ENCODE peak calls at places on chromosomes 1 and 21, in nine cellular contexts. F is NCI-H1105; G is H4; P is CD8-positive, alpha-beta T cell; Y is NCI-H774; N is T follicular helper cell; I is Calu3; L is substantia nigra; O is body of pancreas. R is an unnamed sample.

GRCh38 chr1:102434421-102434820 is 437.7 kb upstream of the OLFM3 start:
- DNase-seq in Y (no peak), G (peak; percentile 7), L (no peak), I (no peak), P (no peak), F (peak; percentile 16), N (no peak), O (no peak), R (no peak)

GRCh38 chr1:212609701-212610574 is 1.4 kb downstream of the ATF3 start:
- DNase-seq in G (no peak), N (no peak), L (no peak), I (no peak), P (no peak), Y (no peak), O (no peak), F (no peak), R (no peak)

GRCh38 chr1:20271498-20272400 is 18.9 kb upstream of the VWA5B1 start:
- DNase-seq in O (no peak), P (no peak), N (no peak), Y (no peak), I (no peak), F (no peak), L (no peak), G (no peak), R (no peak)

GRCh38 chr1:230359992-230360391 is 66.1 kb downstream of the PGBD5 start:
- DNase-seq in F (no peak), Y (no peak), G (peak; percentile 75), O (no peak), P (no peak), N (no peak), I (no peak), L (no peak), R (no peak)

GRCh38 chr1:70718086-70718630 is 307.1 kb downstream of the CTH start:
- DNase-seq in G (no peak), P (no peak), Y (peak; percentile 57), L (no peak), F (no peak), O (no peak), I (no peak), N (no peak), R (no peak)

GRCh38 chr1:179881642-179882252 is 338 bp upstream of the TOR1AIP1 start:
- DNase-seq in P (no peak), F (no peak), Y (no peak), O (peak; percentile 83), L (no peak), I (no peak), G (peak; percentile 90), N (no peak), R (no peak)

GRCh38 chr21:38769253-38769780 is 36.4 kb upstream of the ETS2 start:
- DNase-seq in F (no peak), G (peak; percentile 93), I (no peak), N (no peak), P (no peak), Y (peak; percentile 25), O (no peak), L (no peak), R (no peak)

GRCh38 chr1:235270625-235271024 is 57.4 kb downstream of the ARID4B start:
- DNase-seq in F (no peak), L (no peak), Y (no peak), G (peak; percentile 16), O (no peak), N (no peak), I (no peak), P (no peak), R (no peak)

GRCh38 chr1:46527474-46528296 is 23.8 kb downstream of the KNCN start:
- DNase-seq in Y (peak; percentile 74), P (peak; percentile 59), O (peak; percentile 86), G (peak; percentile 77), N (peak; percentile 44), I (peak; percentile 90), F (peak; percentile 62), L (peak; percentile 81), R (peak; percentile 55)

GRCh38 chr1:44305962-44306422 is 49.1 kb downstream of the ERI3 start:
- DNase-seq in N (no peak), L (no peak), G (no peak), Y (no peak), P (peak; percentile 48), I (no peak), F (no peak), O (no peak), R (no peak)

GRCh38 chr21:45467221-45467779 is 62.3 kb downstream of the COL18A1 start:
- DNase-seq in N (no peak), I (no peak), O (no peak), G (no peak), L (no peak), F (no peak), P (peak; percentile 3), Y (no peak), R (no peak)

GRCh38 chr1:225766967-225767413 is 10.6 kb upstream of the SRP9 start:
- DNase-seq in I (no peak), P (no peak), N (no peak), G (peak; percentile 94), L (no peak), F (no peak), Y (no peak), O (no peak), R (no peak)

GRCh38 chr1:40315795-40316594 is 1.1 kb downstream of the COL9A2 start:
- DNase-seq in F (peak; percentile 28), G (no peak), P (no peak), L (no peak), N (peak; percentile 9), Y (no peak), I (no peak), O (peak; percentile 17), R (no peak)

GRCh38 chr21:46153259-46154154 is 1.9 kb downstream of the FTCD start:
- DNase-seq in P (peak; percentile 46), L (peak; percentile 47), I (peak; percentile 50), Y (no peak), N (peak; percentile 20), G (no peak), O (peak; percentile 65), F (no peak), R (no peak)

GRCh38 chr1:115064461-115064860 is 24.8 kb downstream of the TSPAN2 start:
- DNase-seq in L (no peak), O (no peak), N (no peak), Y (no peak), P (no peak), I (no peak), G (no peak), F (no peak), R (no peak)

GRCh38 chr1:10541286-10541685 is 66.5 kb downstream of the PEX14 start:
- DNase-seq in O (no peak), L (no peak), Y (no peak), N (no peak), F (no peak), I (no peak), G (no peak), P (no peak), R (no peak)

R was measured in effector CD4-positive, alpha-beta T cell.